ENCODE peak calls at places on chromosomes 5 and 9, in four cellular contexts. L is heart right ventricle, S is BJ, N is neural crest cell. C is an unnamed sample.

GRCh38 chr5:178078197-178078995 is 34.9 kb upstream of the N4BP3 start:
- DNase-seq in L (no peak), S (peak), N (no peak), C (peak)

GRCh38 chr5:1760656-1761452 is 38.8 kb downstream of the MRPL36 start:
- DNase-seq in L (no peak), S (no peak), N (no peak), C (no peak)

GRCh38 chr5:87113848-87114247 is 153.8 kb upstream of the RASA1 start:
- DNase-seq in L (no peak), S (peak), N (no peak), C (peak)

GRCh38 chr9:105608685-105609598 is 51.0 kb downstream of the FKTN start:
- DNase-seq in L (no peak), S (no peak), N (no peak), C (peak)

GRCh38 chr5:82799346-82800077 is 277.7 kb downstream of the TMEM167A start:
- DNase-seq in L (no peak), S (no peak), N (no peak), C (no peak)

GRCh38 chr9:72254881-72255545 is 105.8 kb downstream of the GDA start:
- DNase-seq in L (no peak), S (no peak), N (no peak), C (no peak)

GRCh38 chr5:125376059-125376641 is 629.7 kb upstream of the ZNF608 start:
- DNase-seq in L (no peak), S (no peak), N (no peak), C (no peak)

GRCh38 chr9:34796924-34797323 is 87.0 kb upstream of the CCL21 start:
- DNase-seq in L (no peak), S (no peak), N (no peak), C (no peak)

GRCh38 chr9:18327106-18327505 is 146.8 kb upstream of the ADAMTSL1 start:
- DNase-seq in L (no peak), S (no peak), N (no peak), C (no peak)

GRCh38 chr5:158903006-158903405 is 196.7 kb downstream of the EBF1 start:
- DNase-seq in L (no peak), S (no peak), N (no peak), C (no peak)

GRCh38 chr5:40549611-40550010 is 130.1 kb upstream of the PTGER4 start:
- DNase-seq in L (no peak), S (no peak), N (no peak), C (no peak)

GRCh38 chr5:69415584-69415958 is 655 bp downstream of the MARVELD2 start:
- DNase-seq in L (no peak), S (no peak), N (no peak), C (no peak)

GRCh38 chr5:150144211-150144801 is 11.3 kb downstream of the PDGFRB start:
- DNase-seq in L (peak), S (no peak), N (no peak), C (no peak)

GRCh38 chr5:122507045-122507444 is 195.0 kb downstream of the SNCAIP start:
- DNase-seq in L (no peak), S (no peak), N (no peak), C (no peak)

GRCh38 chr9:138022121-138022741 is 144.6 kb downstream of the CACNA1B start:
- DNase-seq in L (no peak), S (no peak), N (no peak), C (no peak)

GRCh38 chr5:131973089-131973712 is 27.7 kb upstream of the MEIKIN start:
- DNase-seq in L (no peak), S (no peak), N (no peak), C (no peak)

GRCh38 chr9:130472184-130472705 is 27.5 kb downstream of the ASS1 start:
- DNase-seq in L (no peak), S (no peak), N (no peak), C (no peak)

GRCh38 chr5:98768160-98769005 is 5.1 kb upstream of the RGMB start:
- DNase-seq in L (no peak), S (no peak), N (peak), C (no peak)

GRCh38 chr5:141486091-141486490 is 1.3 kb downstream of the PCDHGC4 start:
- DNase-seq in L (no peak), S (no peak), N (no peak), C (no peak)

GRCh38 chr5:165616550-165617430 is 2111.4 kb downstream of the MAT2B start:
- DNase-seq in L (no peak), S (no peak), N (no peak), C (no peak)

GRCh38 chr9:34636791-34637355 is 714 bp downstream of the SIGMAR1 start:
- DNase-seq in L (no peak), S (no peak), N (no peak), C (no peak)

GRCh38 chr5:151094861-151095260 is 14.0 kb upstream of the TNIP1 start:
- DNase-seq in L (no peak), S (no peak), N (no peak), C (no peak)

GRCh38 chr5:134145779-134146581 is 30.8 kb downstream of the SKP1 start:
- DNase-seq in L (peak), S (no peak), N (peak), C (no peak)

GRCh38 chr5:140342287-140342686 is 4.1 kb downstream of the HBEGF start:
- DNase-seq in L (no peak), S (no peak), N (no peak), C (no peak)

GRCh38 chr9:21455320-21455719 is 15.1 kb downstream of the IFNA1 start:
- DNase-seq in L (no peak), S (no peak), N (no peak), C (no peak)

GRCh38 chr5:61777292-61777691 is 445.2 kb downstream of the ZSWIM6 start:
- DNase-seq in L (no peak), S (no peak), N (no peak), C (no peak)

GRCh38 chr9:137544176-137544755 is 5.9 kb downstream of the PNPLA7 start:
- DNase-seq in L (no peak), S (no peak), N (no peak), C (no peak)

GRCh38 chr9:77426712-77427111 is 221.4 kb downstream of the GNA14 start:
- DNase-seq in L (no peak), S (no peak), N (no peak), C (no peak)

GRCh38 chr5:56516034-56516433 is 282.9 kb upstream of the ANKRD55 start:
- DNase-seq in L (no peak), S (no peak), N (no peak), C (no peak)

GRCh38 chr5:168118042-168118668 is 173.3 kb upstream of the WWC1 start:
- DNase-seq in L (no peak), S (no peak), N (peak), C (no peak)

GRCh38 chr9:79707589-79707988 is 135.8 kb downstream of the TLE4 start:
- DNase-seq in L (no peak), S (no peak), N (no peak), C (no peak)

GRCh38 chr5:172274951-172275753 is 8.4 kb downstream of the UBTD2 start:
- DNase-seq in L (no peak), S (no peak), N (no peak), C (no peak)